ENCODE peak calls at places on chromosomes 13 and 19, in ten cellular contexts. N, X, I, O, B, T, Q, Z, P and F are unnamed samples.

GRCh38 chr13:70668293-70668692 is 560.0 kb upstream of the KLHL1 start:
- DNase-seq in Z (no peak), I (no peak), B (no peak), X (peak), N (no peak), O (no peak), T (no peak), Q (no peak), P (peak), F (no peak)

GRCh38 chr19:21321134-21321533 is 8.1 kb downstream of the ZNF708 start:
- DNase-seq in I (no peak), X (no peak), T (no peak), P (no peak), O (no peak), N (no peak), B (no peak), Z (no peak), Q (no peak), F (no peak)

GRCh38 chr19:49331616-49332055 is 3.6 kb upstream of the CD37 start:
- DNase-seq in X (peak), I (no peak), P (peak), N (peak), O (no peak), Q (no peak), B (peak), Z (peak), T (peak), F (no peak)

GRCh38 chr19:3816566-3817218 is 30.5 kb upstream of the MATK start:
- DNase-seq in B (no peak), Q (no peak), T (no peak), O (no peak), Z (no peak), X (no peak), N (no peak), I (no peak), P (no peak), F (no peak)

GRCh38 chr19:10069046-10069445 is 17.1 kb upstream of the SHFL start:
- DNase-seq in Z (no peak), I (no peak), N (no peak), X (no peak), O (no peak), B (no peak), T (no peak), P (no peak), Q (no peak), F (no peak)

GRCh38 chr19:13507053-13507611 is 853 bp upstream of the CACNA1A start:
- DNase-seq in Q (no peak), Z (no peak), B (no peak), T (no peak), N (no peak), I (no peak), X (no peak), O (no peak), P (no peak), F (no peak)

GRCh38 chr19:41111750-41112295 is 2.4 kb upstream of the CYP2F1 start:
- DNase-seq in N (no peak), I (no peak), Z (no peak), Q (no peak), T (no peak), X (no peak), P (no peak), O (no peak), B (no peak), F (no peak)

GRCh38 chr13:91297503-91297902 is 50.0 kb upstream of the MIR17HG start:
- DNase-seq in P (no peak), Q (no peak), O (no peak), B (no peak), N (no peak), Z (no peak), T (no peak), I (no peak), X (no peak), F (no peak)

GRCh38 chr19:6071103-6071485 is 39.2 kb downstream of the RFX2 start:
- DNase-seq in B (no peak), P (no peak), Q (no peak), X (no peak), O (no peak), Z (no peak), I (peak), T (no peak), N (no peak), F (no peak)

GRCh38 chr13:113533441-113533840 is 42.9 kb upstream of the DCUN1D2 start:
- DNase-seq in P (peak), X (no peak), Q (no peak), I (no peak), T (no peak), Z (no peak), B (no peak), O (no peak), N (no peak), F (no peak)

GRCh38 chr19:42494321-42494720 is 34.0 kb downstream of the CEACAM1 start:
- DNase-seq in O (no peak), N (no peak), P (no peak), Z (no peak), T (no peak), I (no peak), X (no peak), B (no peak), Q (no peak), F (no peak)

GRCh38 chr19:31641591-31641990 is 292.4 kb upstream of the TSHZ3 start:
- DNase-seq in P (no peak), T (no peak), I (no peak), N (no peak), X (no peak), O (no peak), B (no peak), Z (no peak), Q (no peak), F (no peak)

GRCh38 chr13:98541701-98542203 is 35.2 kb downstream of the STK24 start:
- DNase-seq in B (no peak), I (no peak), N (peak), Z (no peak), O (no peak), P (no peak), Q (no peak), T (no peak), X (peak), F (no peak)

GRCh38 chr19:16361926-16362325 is 37.3 kb downstream of the KLF2 start:
- DNase-seq in I (no peak), X (no peak), B (no peak), Z (no peak), T (no peak), O (no peak), Q (no peak), P (no peak), N (no peak), F (no peak)

GRCh38 chr13:113245858-113246791 is 36.7 kb downstream of the CUL4A start:
- DNase-seq in X (no peak), Z (no peak), I (no peak), O (no peak), B (no peak), N (peak), P (peak), Q (no peak), T (no peak), F (no peak)

GRCh38 chr19:14460935-14461334 is 14.2 kb downstream of the PTGER1 start:
- DNase-seq in T (no peak), N (no peak), I (no peak), P (no peak), X (no peak), O (no peak), Q (no peak), B (no peak), Z (no peak), F (no peak)

GRCh38 chr13:80931766-80932165 is 590.8 kb upstream of the SPRY2 start:
- DNase-seq in B (no peak), X (no peak), Z (no peak), I (no peak), N (peak), Q (no peak), O (no peak), P (no peak), T (no peak), F (no peak)

GRCh38 chr13:96020155-96020575 is 33.0 kb downstream of the UGGT2 start:
- DNase-seq in I (peak), Q (peak), X (peak), N (peak), P (peak), T (no peak), B (no peak), O (no peak), Z (no peak), F (peak)

GRCh38 chr19:40266912-40267600 is 18.1 kb downstream of the AKT2 start:
- DNase-seq in O (no peak), N (no peak), X (no peak), B (no peak), Q (no peak), P (no peak), T (no peak), I (no peak), Z (no peak), F (no peak)

GRCh38 chr13:73140804-73141203 is 82.0 kb downstream of the KLF5 start:
- DNase-seq in I (no peak), T (no peak), X (no peak), P (no peak), O (no peak), Q (no peak), Z (no peak), N (no peak), B (no peak), F (no peak)

GRCh38 chr13:33352520-33352919 is 67.0 kb upstream of the STARD13 start:
- DNase-seq in B (no peak), I (no peak), P (no peak), T (no peak), X (no peak), Z (no peak), Q (no peak), N (no peak), O (no peak), F (no peak)

GRCh38 chr13:100347941-100348340 is 240.6 kb downstream of the GGACT start:
- DNase-seq in O (no peak), Q (no peak), P (no peak), Z (no peak), X (peak), N (peak), B (no peak), T (no peak), I (no peak), F (no peak)